ENCODE peak calls at places on chromosomes 7 and 10, in five cellular contexts. One of them, this sample, is unnamed. For H3K27me3, the result is how much of the 10 kb centered on the place peaks cover.

GRCh38 chr7:158353606-158354570 is 233.7 kb downstream of the PTPRN2 start:
- DNase-seq in dorsolateral prefrontal cortex: no peak
- DNase-seq in CD4-positive, alpha-beta T cell: no peak
- DNase-seq in ovary: no peak
- DNase-seq in GM23248: peak
- DNase-seq in this sample: no peak

GRCh38 chr7:139203992-139204391 is 27.0 kb upstream of the UBN2 start:
- DNase-seq in GM23248: no peak
- DNase-seq in dorsolateral prefrontal cortex: no peak
- DNase-seq in CD4-positive, alpha-beta T cell: no peak
- DNase-seq in ovary: no peak
- DNase-seq in this sample: no peak

GRCh38 chr10:71975087-71975890 is 11.1 kb downstream of the CHST3 start:
- DNase-seq in GM23248: peak
- DNase-seq in CD4-positive, alpha-beta T cell: no peak
- DNase-seq in ovary: peak
- DNase-seq in dorsolateral prefrontal cortex: peak
- DNase-seq in this sample: no peak

GRCh38 chr7:91266067-91266930 is 2.1 kb downstream of the FZD1 start:
- DNase-seq in GM23248: peak
- DNase-seq in CD4-positive, alpha-beta T cell: no peak
- DNase-seq in ovary: peak
- DNase-seq in dorsolateral prefrontal cortex: peak
- DNase-seq in this sample: no peak

GRCh38 chr10:64977912-64978311 is 1456.7 kb downstream of the REEP3 start:
- DNase-seq in ovary: no peak
- DNase-seq in GM23248: no peak
- DNase-seq in dorsolateral prefrontal cortex: no peak
- DNase-seq in CD4-positive, alpha-beta T cell: no peak
- DNase-seq in this sample: no peak

GRCh38 chr10:43076876-43077420 is at the start of gene RET:
- DNase-seq in GM23248: peak
- DNase-seq in CD4-positive, alpha-beta T cell: no peak
- DNase-seq in ovary: no peak
- DNase-seq in dorsolateral prefrontal cortex: no peak
- DNase-seq in this sample: no peak

GRCh38 chr10:91694170-91694794 is 61.4 kb upstream of the PPP1R3C start:
- DNase-seq in CD4-positive, alpha-beta T cell: no peak
- DNase-seq in ovary: no peak
- DNase-seq in dorsolateral prefrontal cortex: no peak
- DNase-seq in GM23248: peak
- DNase-seq in this sample: no peak

GRCh38 chr10:5951721-5952407 is 25.5 kb downstream of the IL15RA start:
- DNase-seq in ovary: no peak
- DNase-seq in GM23248: peak
- DNase-seq in CD4-positive, alpha-beta T cell: no peak
- DNase-seq in dorsolateral prefrontal cortex: no peak
- DNase-seq in this sample: no peak

GRCh38 chr7:123024989-123025758 is 29.7 kb upstream of the TAS2R16 start:
- DNase-seq in dorsolateral prefrontal cortex: no peak
- DNase-seq in ovary: no peak
- DNase-seq in GM23248: no peak
- DNase-seq in CD4-positive, alpha-beta T cell: no peak
- DNase-seq in this sample: no peak

GRCh38 chr10:58971806-58972491 is 204.5 kb upstream of the PHYHIPL start:
- DNase-seq in ovary: no peak
- DNase-seq in dorsolateral prefrontal cortex: no peak
- DNase-seq in GM23248: no peak
- DNase-seq in CD4-positive, alpha-beta T cell: no peak
- DNase-seq in this sample: no peak

GRCh38 chr7:148581685-148582084 is 8.9 kb upstream of the C7orf33 start:
- DNase-seq in CD4-positive, alpha-beta T cell: no peak
- DNase-seq in GM23248: no peak
- DNase-seq in dorsolateral prefrontal cortex: no peak
- DNase-seq in ovary: no peak
- DNase-seq in this sample: no peak

GRCh38 chr10:89419548-89419947 is 5.2 kb downstream of the IFIT5 start:
- DNase-seq in GM23248: peak
- DNase-seq in ovary: no peak
- DNase-seq in CD4-positive, alpha-beta T cell: no peak
- DNase-seq in dorsolateral prefrontal cortex: no peak
- DNase-seq in this sample: no peak

GRCh38 chr10:78829570-78829969 is 239.2 kb upstream of the ZMIZ1 start:
- DNase-seq in GM23248: peak
- DNase-seq in dorsolateral prefrontal cortex: no peak
- DNase-seq in CD4-positive, alpha-beta T cell: no peak
- DNase-seq in ovary: no peak
- DNase-seq in this sample: no peak

GRCh38 chr10:30413996-30414576 is 19.9 kb upstream of the MAP3K8 start:
- DNase-seq in CD4-positive, alpha-beta T cell: no peak
- DNase-seq in dorsolateral prefrontal cortex: no peak
- DNase-seq in GM23248: peak
- DNase-seq in ovary: no peak
- DNase-seq in this sample: no peak

GRCh38 chr10:102235598-102235920 is 5.8 kb downstream of the PITX3 start:
- DNase-seq in CD4-positive, alpha-beta T cell: no peak
- DNase-seq in GM23248: peak
- DNase-seq in ovary: no peak
- DNase-seq in dorsolateral prefrontal cortex: no peak
- DNase-seq in this sample: no peak

GRCh38 chr7:151174246-151175046 is 7.0 kb upstream of the GBX1 start:
- DNase-seq in ovary: no peak
- DNase-seq in CD4-positive, alpha-beta T cell: no peak
- DNase-seq in dorsolateral prefrontal cortex: no peak
- DNase-seq in GM23248: peak
- DNase-seq in this sample: no peak

GRCh38 chr7:12898610-12899009 is 211.2 kb downstream of the ARL4A start:
- DNase-seq in ovary: no peak
- DNase-seq in dorsolateral prefrontal cortex: no peak
- DNase-seq in CD4-positive, alpha-beta T cell: no peak
- DNase-seq in GM23248: no peak
- DNase-seq in this sample: no peak

GRCh38 chr10:109411897-109412296 is 511.4 kb downstream of the XPNPEP1 start:
- DNase-seq in dorsolateral prefrontal cortex: no peak
- DNase-seq in ovary: no peak
- DNase-seq in GM23248: no peak
- DNase-seq in CD4-positive, alpha-beta T cell: no peak
- DNase-seq in this sample: no peak

GRCh38 chr10:108427081-108427480 is 1262.6 kb upstream of the SORCS1 start:
- DNase-seq in dorsolateral prefrontal cortex: no peak
- DNase-seq in CD4-positive, alpha-beta T cell: no peak
- DNase-seq in GM23248: no peak
- DNase-seq in ovary: no peak
- DNase-seq in this sample: no peak

GRCh38 chr7:130401531-130401930 is 21.2 kb downstream of the CPA1 start:
- DNase-seq in GM23248: no peak
- DNase-seq in CD4-positive, alpha-beta T cell: no peak
- DNase-seq in dorsolateral prefrontal cortex: no peak
- DNase-seq in ovary: no peak
- DNase-seq in this sample: no peak

GRCh38 chr10:117352724-117353123 is 22.5 kb downstream of the PDZD8 start:
- DNase-seq in GM23248: no peak
- DNase-seq in ovary: no peak
- DNase-seq in dorsolateral prefrontal cortex: no peak
- DNase-seq in CD4-positive, alpha-beta T cell: no peak
- DNase-seq in this sample: no peak

GRCh38 chr10:24463683-24464426 is 254.9 kb downstream of the KIAA1217 start:
- DNase-seq in dorsolateral prefrontal cortex: no peak
- DNase-seq in ovary: no peak
- DNase-seq in CD4-positive, alpha-beta T cell: no peak
- DNase-seq in GM23248: peak
- DNase-seq in this sample: peak

GRCh38 chr7:90383879-90384278 is 19.4 kb upstream of the CLDN12 start:
- DNase-seq in dorsolateral prefrontal cortex: no peak
- DNase-seq in GM23248: peak
- DNase-seq in ovary: no peak
- DNase-seq in CD4-positive, alpha-beta T cell: no peak
- DNase-seq in this sample: no peak

GRCh38 chr7:149873074-149873967 is 448 bp upstream of the ATP6V0E2 start:
- DNase-seq in dorsolateral prefrontal cortex: peak
- DNase-seq in CD4-positive, alpha-beta T cell: peak
- DNase-seq in GM23248: peak
- DNase-seq in ovary: peak
- DNase-seq in this sample: peak

GRCh38 chr7:143882611-143883078 is 19.3 kb downstream of the TCAF1 start:
- DNase-seq in GM23248: peak
- DNase-seq in dorsolateral prefrontal cortex: peak
- DNase-seq in CD4-positive, alpha-beta T cell: no peak
- DNase-seq in ovary: peak
- DNase-seq in this sample: no peak

GRCh38 chr7:152383341-152384234 is 52.2 kb downstream of the KMT2C start:
- DNase-seq in GM23248: peak
- DNase-seq in ovary: no peak
- DNase-seq in CD4-positive, alpha-beta T cell: no peak
- DNase-seq in dorsolateral prefrontal cortex: no peak
- DNase-seq in this sample: no peak

GRCh38 chr10:69104994-69105790 is 17.3 kb downstream of the SRGN start:
- DNase-seq in CD4-positive, alpha-beta T cell: no peak
- DNase-seq in dorsolateral prefrontal cortex: no peak
- DNase-seq in GM23248: no peak
- DNase-seq in ovary: no peak
- DNase-seq in this sample: no peak

GRCh38 chr10:69103784-69104183 is 15.9 kb downstream of the SRGN start:
- DNase-seq in GM23248: no peak
- DNase-seq in dorsolateral prefrontal cortex: no peak
- DNase-seq in CD4-positive, alpha-beta T cell: no peak
- DNase-seq in ovary: no peak
- DNase-seq in this sample: no peak

GRCh38 chr10:69101451-69102095 is 13.7 kb downstream of the SRGN start:
- DNase-seq in dorsolateral prefrontal cortex: no peak
- DNase-seq in GM23248: peak
- DNase-seq in CD4-positive, alpha-beta T cell: no peak
- DNase-seq in ovary: no peak
- DNase-seq in this sample: no peak

GRCh38 chr10:69100136-69100872 is 12.4 kb downstream of the SRGN start:
- DNase-seq in CD4-positive, alpha-beta T cell: no peak
- DNase-seq in dorsolateral prefrontal cortex: no peak
- DNase-seq in GM23248: no peak
- DNase-seq in ovary: no peak
- DNase-seq in this sample: no peak

GRCh38 chr10:69102429-69102828 is 14.5 kb downstream of the SRGN start:
- DNase-seq in ovary: no peak
- DNase-seq in GM23248: no peak
- DNase-seq in CD4-positive, alpha-beta T cell: no peak
- DNase-seq in dorsolateral prefrontal cortex: no peak
- DNase-seq in this sample: no peak
- H3K27me3 ChIP-seq in ovary: under half
- H3K27me3 ChIP-seq in GM23248: under half
- H3K27me3 ChIP-seq in CD4-positive, alpha-beta T cell: under half
- H3K27me3 ChIP-seq in dorsolateral prefrontal cortex: under half
- H3K27me3 ChIP-seq in this sample: under half

GRCh38 chr7:44573464-44574285 is at the start of gene DDX56:
- DNase-seq in CD4-positive, alpha-beta T cell: peak
- DNase-seq in ovary: peak
- DNase-seq in GM23248: peak
- DNase-seq in dorsolateral prefrontal cortex: peak
- DNase-seq in this sample: peak

GRCh38 chr7:44575054-44575453 is 1.3 kb upstream of the DDX56 start:
- DNase-seq in CD4-positive, alpha-beta T cell: no peak
- DNase-seq in ovary: no peak
- DNase-seq in GM23248: no peak
- DNase-seq in dorsolateral prefrontal cortex: no peak
- DNase-seq in this sample: no peak

GRCh38 chr7:44574286-44574872 is 671 bp upstream of the DDX56 start:
- DNase-seq in dorsolateral prefrontal cortex: no peak
- DNase-seq in ovary: no peak
- DNase-seq in GM23248: no peak
- DNase-seq in CD4-positive, alpha-beta T cell: no peak
- DNase-seq in this sample: no peak

GRCh38 chr7:44569958-44570357 is 3.8 kb downstream of the DDX56 start:
- DNase-seq in dorsolateral prefrontal cortex: no peak
- DNase-seq in ovary: no peak
- DNase-seq in GM23248: no peak
- DNase-seq in CD4-positive, alpha-beta T cell: no peak
- DNase-seq in this sample: no peak

DNA sequence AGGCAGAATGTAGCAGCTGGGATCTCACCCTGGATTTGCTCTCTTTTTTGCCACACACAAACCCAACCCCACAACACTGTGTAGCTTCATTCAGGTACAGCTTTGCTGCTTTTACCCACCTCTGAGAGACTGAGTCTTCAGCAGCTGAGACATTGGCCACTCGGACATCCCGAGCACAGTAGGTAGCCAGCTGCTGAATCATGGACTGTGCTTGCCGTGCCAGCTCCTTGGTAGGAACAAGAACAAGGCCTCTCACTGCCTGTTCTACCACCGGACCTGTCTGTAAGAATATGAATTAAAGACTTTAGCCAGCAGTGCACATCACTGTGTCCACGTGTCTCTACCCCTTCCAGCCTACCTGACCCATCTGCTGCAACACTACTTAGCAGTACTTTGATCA is 937 bp downstream of the DDX56 start:
- DNase-seq in dorsolateral prefrontal cortex: no peak
- DNase-seq in CD4-positive, alpha-beta T cell: no peak
- DNase-seq in GM23248: peak
- DNase-seq in ovary: no peak
- DNase-seq in this sample: no peak
- H3K27ac ChIP-seq in dorsolateral prefrontal cortex: no peak
- H3K27ac ChIP-seq in CD4-positive, alpha-beta T cell: no peak
- H3K27ac ChIP-seq in GM23248: peak
- H3K27ac ChIP-seq in ovary: no peak
- H3K27ac ChIP-seq in this sample: no peak

DNA sequence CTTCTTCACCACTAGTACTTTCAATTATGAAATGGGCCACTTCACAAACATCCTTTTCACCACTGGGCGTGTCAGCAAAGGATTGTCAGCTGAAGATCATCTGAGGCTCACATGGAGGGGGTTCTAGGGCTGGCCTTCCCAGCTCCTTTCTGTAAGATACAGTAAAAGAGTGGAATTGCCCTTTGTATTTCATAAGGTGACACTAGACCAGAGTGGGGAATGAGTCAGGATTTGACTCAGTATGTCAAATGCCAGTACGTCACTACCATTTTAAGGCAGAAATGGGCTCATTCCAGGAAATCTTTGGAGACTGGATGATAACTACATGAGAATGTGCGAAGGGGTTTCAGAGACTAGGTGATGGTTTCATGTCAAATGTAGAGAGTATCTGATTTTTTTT is 21.2 kb upstream of the BLOC1S2 start:
- DNase-seq in ovary: no peak
- DNase-seq in CD4-positive, alpha-beta T cell: no peak
- DNase-seq in dorsolateral prefrontal cortex: no peak
- DNase-seq in GM23248: peak
- DNase-seq in this sample: no peak
- H3K27me3 ChIP-seq in ovary: under half
- H3K27me3 ChIP-seq in CD4-positive, alpha-beta T cell: under half
- H3K27me3 ChIP-seq in dorsolateral prefrontal cortex: under half
- H3K27me3 ChIP-seq in GM23248: under half
- H3K27me3 ChIP-seq in this sample: under half

DNA sequence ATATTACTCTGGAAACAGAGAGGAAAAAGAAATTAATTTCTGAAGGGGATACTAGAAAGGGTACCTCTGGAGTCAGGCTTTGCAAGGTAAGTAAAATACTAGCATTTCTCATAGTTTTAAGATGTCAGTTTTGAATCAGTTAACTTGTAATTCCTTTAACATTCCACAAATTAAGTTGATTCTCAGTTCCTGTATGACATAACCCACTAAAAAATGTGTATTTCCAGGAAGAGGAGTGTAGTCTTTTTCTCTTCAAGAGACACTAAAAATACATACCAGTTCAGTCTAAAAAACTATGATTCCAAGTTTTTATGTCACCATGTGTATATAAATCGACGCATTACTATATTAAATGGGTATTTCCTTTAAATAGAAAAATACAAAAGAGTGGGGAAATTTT is 113.2 kb downstream of the CDK6 start:
- DNase-seq in CD4-positive, alpha-beta T cell: no peak
- DNase-seq in dorsolateral prefrontal cortex: no peak
- DNase-seq in GM23248: peak
- DNase-seq in ovary: no peak
- DNase-seq in this sample: no peak
- H3K27ac ChIP-seq in CD4-positive, alpha-beta T cell: no peak
- H3K27ac ChIP-seq in dorsolateral prefrontal cortex: no peak
- H3K27ac ChIP-seq in GM23248: peak
- H3K27ac ChIP-seq in ovary: no peak
- H3K27ac ChIP-seq in this sample: peak

This sample was measured in RWPE2.